ENCODE peak calls at places on chromosomes 5 and 9, in ten cellular contexts. One of them, this sample, is unnamed.

GRCh38 chr5:148140846-148141245 is 27.5 kb upstream of the SPINK14 start:
- DNase-seq in brain microvascular endothelial cell: no peak
- DNase-seq in K562: no peak
- DNase-seq in stomach: no peak
- DNase-seq in IMR-90: no peak
- DNase-seq in cardiac muscle cell: no peak
- DNase-seq in CD4-positive, alpha-beta T cell: no peak
- DNase-seq in A549: no peak
- DNase-seq in endodermal cell: no peak
- DNase-seq in CD8-positive, alpha-beta memory T cell: no peak
- DNase-seq in this sample: no peak

GRCh38 chr5:96051401-96051830 is 89.8 kb upstream of the ELL2 start:
- DNase-seq in brain microvascular endothelial cell: no peak
- DNase-seq in K562: no peak
- DNase-seq in stomach: no peak
- DNase-seq in IMR-90: no peak
- DNase-seq in cardiac muscle cell: no peak
- DNase-seq in CD4-positive, alpha-beta T cell: no peak
- DNase-seq in A549: no peak
- DNase-seq in endodermal cell: no peak
- DNase-seq in CD8-positive, alpha-beta memory T cell: no peak
- DNase-seq in this sample: no peak

GRCh38 chr9:116546711-116547581 is 140.2 kb upstream of the TRIM32 start:
- DNase-seq in brain microvascular endothelial cell: peak; percentile 25
- DNase-seq in K562: no peak
- DNase-seq in stomach: no peak
- DNase-seq in IMR-90: peak; percentile 48
- DNase-seq in cardiac muscle cell: no peak
- DNase-seq in CD4-positive, alpha-beta T cell: no peak
- DNase-seq in A549: peak; percentile 65
- DNase-seq in endodermal cell: no peak
- DNase-seq in CD8-positive, alpha-beta memory T cell: no peak
- DNase-seq in this sample: no peak

GRCh38 chr5:7991125-7991821 is 122.3 kb downstream of the MTRR start:
- DNase-seq in brain microvascular endothelial cell: no peak
- DNase-seq in K562: peak; percentile 75
- DNase-seq in stomach: no peak
- DNase-seq in IMR-90: no peak
- DNase-seq in cardiac muscle cell: no peak
- DNase-seq in CD4-positive, alpha-beta T cell: no peak
- DNase-seq in A549: no peak
- DNase-seq in endodermal cell: peak; percentile 74
- DNase-seq in CD8-positive, alpha-beta memory T cell: no peak
- DNase-seq in this sample: no peak

GRCh38 chr9:76904661-76905457 is 1.1 kb downstream of the PRUNE2 start:
- DNase-seq in brain microvascular endothelial cell: no peak
- DNase-seq in K562: no peak
- DNase-seq in stomach: no peak
- DNase-seq in IMR-90: no peak
- DNase-seq in cardiac muscle cell: no peak
- DNase-seq in CD4-positive, alpha-beta T cell: no peak
- DNase-seq in A549: no peak
- DNase-seq in endodermal cell: no peak
- DNase-seq in CD8-positive, alpha-beta memory T cell: no peak
- DNase-seq in this sample: no peak

GRCh38 chr9:128372188-128372641 is 1.0 kb downstream of the URM1 start:
- DNase-seq in brain microvascular endothelial cell: no peak
- DNase-seq in K562: no peak
- DNase-seq in stomach: no peak
- DNase-seq in IMR-90: no peak
- DNase-seq in cardiac muscle cell: no peak
- DNase-seq in CD4-positive, alpha-beta T cell: no peak
- DNase-seq in A549: no peak
- DNase-seq in endodermal cell: no peak
- DNase-seq in CD8-positive, alpha-beta memory T cell: no peak
- DNase-seq in this sample: no peak

GRCh38 chr9:105050296-105050695 is 122.3 kb upstream of the ABCA1 start:
- DNase-seq in brain microvascular endothelial cell: no peak
- DNase-seq in K562: no peak
- DNase-seq in stomach: no peak
- DNase-seq in IMR-90: peak; percentile 51
- DNase-seq in cardiac muscle cell: no peak
- DNase-seq in CD4-positive, alpha-beta T cell: no peak
- DNase-seq in A549: no peak
- DNase-seq in endodermal cell: no peak
- DNase-seq in CD8-positive, alpha-beta memory T cell: no peak
- DNase-seq in this sample: no peak

GRCh38 chr5:158246661-158247060 is 387.7 kb upstream of the CLINT1 start:
- DNase-seq in brain microvascular endothelial cell: no peak
- DNase-seq in K562: no peak
- DNase-seq in stomach: no peak
- DNase-seq in IMR-90: no peak
- DNase-seq in cardiac muscle cell: no peak
- DNase-seq in CD4-positive, alpha-beta T cell: no peak
- DNase-seq in A549: no peak
- DNase-seq in endodermal cell: no peak
- DNase-seq in CD8-positive, alpha-beta memory T cell: no peak
- DNase-seq in this sample: no peak

GRCh38 chr9:6098431-6098830 is 83.0 kb upstream of the RANBP6 start:
- DNase-seq in brain microvascular endothelial cell: no peak
- DNase-seq in K562: no peak
- DNase-seq in stomach: no peak
- DNase-seq in IMR-90: peak; percentile 56
- DNase-seq in cardiac muscle cell: no peak
- DNase-seq in CD4-positive, alpha-beta T cell: no peak
- DNase-seq in A549: no peak
- DNase-seq in endodermal cell: no peak
- DNase-seq in CD8-positive, alpha-beta memory T cell: no peak
- DNase-seq in this sample: no peak

GRCh38 chr9:109440797-109441287 is 57.3 kb downstream of the PTPN3 start:
- DNase-seq in brain microvascular endothelial cell: peak; percentile 87
- DNase-seq in K562: peak; percentile 67
- DNase-seq in stomach: peak; percentile 53
- DNase-seq in IMR-90: peak; percentile 90
- DNase-seq in cardiac muscle cell: peak; percentile 77
- DNase-seq in CD4-positive, alpha-beta T cell: peak; percentile 19
- DNase-seq in A549: peak; percentile 90
- DNase-seq in endodermal cell: peak; percentile 87
- DNase-seq in CD8-positive, alpha-beta memory T cell: no peak
- DNase-seq in this sample: no peak

GRCh38 chr9:26131891-26132290 is 453.6 kb upstream of the TUSC1 start:
- DNase-seq in brain microvascular endothelial cell: peak; percentile 30
- DNase-seq in K562: no peak
- DNase-seq in stomach: no peak
- DNase-seq in IMR-90: peak; percentile 17
- DNase-seq in cardiac muscle cell: peak; percentile 23
- DNase-seq in CD4-positive, alpha-beta T cell: no peak
- DNase-seq in A549: no peak
- DNase-seq in endodermal cell: no peak
- DNase-seq in CD8-positive, alpha-beta memory T cell: no peak
- DNase-seq in this sample: no peak

GRCh38 chr5:139689631-139690384 is 41.7 kb downstream of the CXXC5 start:
- DNase-seq in brain microvascular endothelial cell: no peak
- DNase-seq in K562: peak; percentile 86
- DNase-seq in stomach: peak; percentile 74
- DNase-seq in IMR-90: no peak
- DNase-seq in cardiac muscle cell: no peak
- DNase-seq in CD4-positive, alpha-beta T cell: no peak
- DNase-seq in A549: peak; percentile 35
- DNase-seq in endodermal cell: peak; percentile 88
- DNase-seq in CD8-positive, alpha-beta memory T cell: no peak
- DNase-seq in this sample: no peak

GRCh38 chr5:28468121-28468520 is 1429.7 kb upstream of the CDH9 start:
- DNase-seq in brain microvascular endothelial cell: no peak
- DNase-seq in K562: no peak
- DNase-seq in stomach: no peak
- DNase-seq in IMR-90: no peak
- DNase-seq in cardiac muscle cell: no peak
- DNase-seq in CD4-positive, alpha-beta T cell: no peak
- DNase-seq in A549: no peak
- DNase-seq in endodermal cell: no peak
- DNase-seq in CD8-positive, alpha-beta memory T cell: no peak
- DNase-seq in this sample: no peak

GRCh38 chr9:115913666-115914065 is 239.9 kb upstream of the PAPPA start:
- DNase-seq in brain microvascular endothelial cell: peak; percentile 25
- DNase-seq in K562: no peak
- DNase-seq in stomach: no peak
- DNase-seq in IMR-90: peak; percentile 61
- DNase-seq in cardiac muscle cell: no peak
- DNase-seq in CD4-positive, alpha-beta T cell: no peak
- DNase-seq in A549: no peak
- DNase-seq in endodermal cell: no peak
- DNase-seq in CD8-positive, alpha-beta memory T cell: no peak
- DNase-seq in this sample: no peak

GRCh38 chr5:150615141-150615699 is 25.2 kb upstream of the SYNPO start:
- DNase-seq in brain microvascular endothelial cell: peak; percentile 59
- DNase-seq in K562: no peak
- DNase-seq in stomach: peak; percentile 79
- DNase-seq in IMR-90: peak; percentile 64
- DNase-seq in cardiac muscle cell: no peak
- DNase-seq in CD4-positive, alpha-beta T cell: no peak
- DNase-seq in A549: no peak
- DNase-seq in endodermal cell: no peak
- DNase-seq in CD8-positive, alpha-beta memory T cell: no peak
- DNase-seq in this sample: no peak

GRCh38 chr5:38782185-38782584 is 63.6 kb upstream of the OSMR start:
- DNase-seq in brain microvascular endothelial cell: no peak
- DNase-seq in K562: no peak
- DNase-seq in stomach: no peak
- DNase-seq in IMR-90: no peak
- DNase-seq in cardiac muscle cell: no peak
- DNase-seq in CD4-positive, alpha-beta T cell: no peak
- DNase-seq in A549: no peak
- DNase-seq in endodermal cell: no peak
- DNase-seq in CD8-positive, alpha-beta memory T cell: no peak
- DNase-seq in this sample: no peak
- H3K27ac ChIP-seq in brain microvascular endothelial cell: peak overlapping the region; percentile 70
- H3K27ac ChIP-seq in K562: no peak overlapping the region
- H3K27ac ChIP-seq in stomach: no peak overlapping the region
- H3K27ac ChIP-seq in IMR-90: peak overlapping the region; percentile 73
- H3K27ac ChIP-seq in cardiac muscle cell: no peak overlapping the region
- H3K27ac ChIP-seq in CD4-positive, alpha-beta T cell: no peak overlapping the region
- H3K27ac ChIP-seq in A549: no peak overlapping the region
- H3K27ac ChIP-seq in endodermal cell: no peak overlapping the region
- H3K27ac ChIP-seq in CD8-positive, alpha-beta memory T cell: no peak overlapping the region
- H3K27ac ChIP-seq in this sample: no peak overlapping the region

DNA sequence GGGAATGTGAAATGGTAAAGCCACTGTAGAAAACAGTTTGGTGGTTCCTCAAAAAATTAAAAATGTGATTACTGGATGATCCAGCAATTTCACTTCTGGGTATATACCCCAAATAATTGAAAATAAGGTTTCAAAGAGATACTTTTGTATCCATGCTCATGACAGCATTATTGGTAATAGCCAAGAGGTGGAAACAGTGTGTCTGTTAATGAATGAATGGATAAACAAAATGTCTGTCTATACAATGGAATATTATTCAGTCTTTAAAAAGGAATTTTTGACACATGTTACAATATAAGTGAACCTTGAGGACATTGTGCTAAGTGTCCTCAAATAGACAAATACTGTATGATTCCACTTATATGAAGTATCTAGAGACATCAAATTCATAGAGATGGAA is 40.1 kb downstream of the NUP214 start:
- DNase-seq in brain microvascular endothelial cell: no peak
- DNase-seq in K562: no peak
- DNase-seq in stomach: no peak
- DNase-seq in IMR-90: no peak
- DNase-seq in cardiac muscle cell: no peak
- DNase-seq in CD4-positive, alpha-beta T cell: no peak
- DNase-seq in A549: no peak
- DNase-seq in endodermal cell: no peak
- DNase-seq in CD8-positive, alpha-beta memory T cell: no peak
- DNase-seq in this sample: no peak
- H3K27ac ChIP-seq in brain microvascular endothelial cell: no peak overlapping the region
- H3K27ac ChIP-seq in K562: no peak overlapping the region
- H3K27ac ChIP-seq in stomach: no peak overlapping the region
- H3K27ac ChIP-seq in IMR-90: no peak overlapping the region
- H3K27ac ChIP-seq in cardiac muscle cell: no peak overlapping the region
- H3K27ac ChIP-seq in CD4-positive, alpha-beta T cell: no peak overlapping the region
- H3K27ac ChIP-seq in A549: no peak overlapping the region
- H3K27ac ChIP-seq in endodermal cell: no peak overlapping the region
- H3K27ac ChIP-seq in CD8-positive, alpha-beta memory T cell: no peak overlapping the region
- H3K27ac ChIP-seq in this sample: no peak overlapping the region

DNA sequence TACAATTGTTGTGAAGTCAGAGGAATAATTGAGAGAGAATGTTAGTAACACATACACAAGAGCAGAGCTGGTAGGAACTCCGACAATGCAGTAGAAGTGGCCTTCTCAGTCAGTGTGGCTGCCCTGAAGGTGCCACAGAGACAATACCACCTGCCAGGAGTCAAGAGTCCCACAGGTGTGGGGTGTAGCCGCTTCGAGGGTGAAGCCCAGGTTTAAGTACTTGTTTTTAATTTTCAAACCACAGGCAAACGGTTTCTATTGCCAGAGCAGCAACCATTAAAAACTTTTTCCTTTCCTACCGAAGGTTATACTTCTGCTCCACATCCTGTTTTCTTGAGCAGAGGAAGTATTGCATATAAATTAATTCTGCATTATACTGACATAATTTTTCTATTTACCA is 12.7 kb upstream of the ACTBL2 start:
- DNase-seq in brain microvascular endothelial cell: no peak
- DNase-seq in K562: no peak
- DNase-seq in stomach: no peak
- DNase-seq in IMR-90: no peak
- DNase-seq in cardiac muscle cell: no peak
- DNase-seq in CD4-positive, alpha-beta T cell: no peak
- DNase-seq in A549: no peak
- DNase-seq in endodermal cell: no peak
- DNase-seq in CD8-positive, alpha-beta memory T cell: no peak
- DNase-seq in this sample: no peak
- H3K27ac ChIP-seq in brain microvascular endothelial cell: peak overlapping the region; percentile 96
- H3K27ac ChIP-seq in K562: no peak overlapping the region
- H3K27ac ChIP-seq in stomach: peak overlapping the region; percentile 47
- H3K27ac ChIP-seq in IMR-90: peak overlapping the region; percentile 85
- H3K27ac ChIP-seq in cardiac muscle cell: no peak overlapping the region
- H3K27ac ChIP-seq in CD4-positive, alpha-beta T cell: peak overlapping the region; percentile 45
- H3K27ac ChIP-seq in A549: peak overlapping the region; percentile 74
- H3K27ac ChIP-seq in endodermal cell: no peak overlapping the region
- H3K27ac ChIP-seq in CD8-positive, alpha-beta memory T cell: no peak overlapping the region
- H3K27ac ChIP-seq in this sample: peak overlapping the region; percentile 82

DNA sequence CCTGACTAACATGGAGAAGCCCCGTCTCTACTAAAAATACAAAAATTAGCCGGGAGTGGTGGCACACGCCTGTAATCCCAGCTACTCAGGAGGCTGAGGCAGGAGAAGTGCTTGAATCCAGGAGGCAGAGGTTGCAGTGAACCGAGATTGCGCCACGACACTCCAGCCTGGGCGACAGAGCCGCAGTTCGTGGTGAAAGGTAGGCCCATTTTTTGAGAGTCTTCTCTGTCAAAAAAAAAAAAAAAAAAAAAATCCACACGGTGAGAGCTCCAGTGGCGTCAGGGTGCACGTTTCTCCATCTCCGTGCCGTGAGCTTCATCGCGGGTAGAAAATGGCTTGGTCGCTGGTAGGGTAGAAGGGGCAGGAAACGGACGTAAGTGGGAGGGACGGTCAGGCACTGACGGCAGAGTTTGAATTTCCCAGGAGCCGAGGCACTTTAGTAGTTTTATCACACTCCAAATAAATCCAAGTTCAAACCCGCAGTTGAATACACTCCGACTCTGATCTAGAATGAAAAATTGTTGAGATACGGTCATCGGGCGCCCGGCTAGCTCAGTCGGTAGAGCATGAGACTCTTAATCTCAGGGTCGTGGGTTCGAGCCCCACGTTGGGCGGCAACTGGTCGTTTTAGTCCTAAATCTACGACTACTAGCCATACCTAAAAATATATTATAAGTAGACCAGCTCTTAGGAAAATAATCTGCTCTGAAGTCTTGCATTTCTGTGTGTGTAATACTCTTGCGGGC is 2.4 kb upstream of the TRIM7 start:
- DNase-seq in brain microvascular endothelial cell: peak; percentile 95
- DNase-seq in K562: peak; percentile 94
- DNase-seq in stomach: peak; percentile 76
- DNase-seq in IMR-90: peak; percentile 93
- DNase-seq in cardiac muscle cell: peak; percentile 60
- DNase-seq in CD4-positive, alpha-beta T cell: peak; percentile 71
- DNase-seq in A549: peak; percentile 60
- DNase-seq in endodermal cell: peak; percentile 94
- DNase-seq in CD8-positive, alpha-beta memory T cell: peak; percentile 80
- DNase-seq in this sample: no peak
- H3K27ac ChIP-seq in brain microvascular endothelial cell: peak overlapping the region; percentile 68
- H3K27ac ChIP-seq in K562: peak overlapping the region; percentile 72
- H3K27ac ChIP-seq in stomach: peak overlapping the region; percentile 75
- H3K27ac ChIP-seq in IMR-90: peak overlapping the region; percentile 42
- H3K27ac ChIP-seq in cardiac muscle cell: no peak overlapping the region
- H3K27ac ChIP-seq in CD4-positive, alpha-beta T cell: peak overlapping the region; percentile 49
- H3K27ac ChIP-seq in A549: peak overlapping the region; percentile 69
- H3K27ac ChIP-seq in endodermal cell: no peak overlapping the region
- H3K27ac ChIP-seq in CD8-positive, alpha-beta memory T cell: peak overlapping the region; percentile 24
- H3K27ac ChIP-seq in this sample: peak overlapping the region; percentile 83